ENCODE peak calls at places on chromosome 1, in eight cellular contexts. Y is fibroblast of the conjunctiva; J is stimulated activated CD8-positive, alpha-beta memory T cell treated with anti-CD3 and anti-CD28 coated beads, Interleukin-15, amount 100 ng/mL, for 24 hours; Q is amygdala; K is Calu3; W is DMS 273 treated with DMSO at 0.1 percent for 48 hours; E is iris pigment epithelial cell; V is C1 segment of cervical spinal cord. R is an unnamed sample.

GRCh38 chr1:162390396-162391185 is 9.1 kb downstream of the C1orf226 start:
- DNase-seq in Y (no peak), J (no peak), Q (no peak), K (no peak), W (no peak), E (no peak), V (no peak), R (no peak)

GRCh38 chr1:171984850-171985485 is 143.7 kb downstream of the DNM3 start:
- DNase-seq in Y (no peak), J (no peak), Q (no peak), K (no peak), W (no peak), E (peak; percentile 28), V (no peak), R (no peak)

GRCh38 chr1:90475623-90476022 is 241.5 kb downstream of the BARHL2 start:
- DNase-seq in Y (no peak), J (no peak), Q (no peak), K (no peak), W (no peak), E (peak; percentile 11), V (no peak), R (no peak)

GRCh38 chr1:21165076-21165475 is 11.6 kb downstream of the EIF4G3 start:
- DNase-seq in Y (no peak), J (no peak), Q (no peak), K (no peak), W (no peak), E (no peak), V (no peak), R (no peak)

GRCh38 chr1:204320413-204320812 is 39.3 kb downstream of the PLEKHA6 start:
- DNase-seq in Y (peak; percentile 49), J (no peak), Q (no peak), K (no peak), W (no peak), E (peak; percentile 91), V (no peak), R (no peak)

GRCh38 chr1:27007909-27008582 is 4.6 kb downstream of the TENT5B start:
- DNase-seq in Y (no peak), J (no peak), Q (no peak), K (peak; percentile 84), W (no peak), E (no peak), V (no peak), R (no peak)

GRCh38 chr1:101308935-101309333 is 72.1 kb downstream of the S1PR1 start:
- DNase-seq in Y (no peak), J (no peak), Q (no peak), K (no peak), W (no peak), E (no peak), V (no peak), R (no peak)

GRCh38 chr1:116006486-116006964 is 30.2 kb downstream of the SLC22A15 start:
- DNase-seq in Y (no peak), J (no peak), Q (no peak), K (no peak), W (no peak), E (no peak), V (no peak), R (no peak)

GRCh38 chr1:78126506-78126905 is 80.7 kb downstream of the GIPC2 start:
- DNase-seq in Y (no peak), J (no peak), Q (no peak), K (no peak), W (no peak), E (peak; percentile 17), V (no peak), R (no peak)

GRCh38 chr1:17201201-17202021 is 3.5 kb upstream of the PADI1 start:
- DNase-seq in Y (no peak), J (no peak), Q (no peak), K (peak; percentile 52), W (no peak), E (no peak), V (no peak), R (no peak)

GRCh38 chr1:38046884-38047602 is 450 bp upstream of the POU3F1 start:
- DNase-seq in Y (peak; percentile 14), J (peak; percentile 61), Q (peak; percentile 94), K (peak; percentile 85), W (peak; percentile 100), E (peak; percentile 85), V (peak; percentile 64), R (no peak)

GRCh38 chr1:20400341-20401177 is 85.5 kb downstream of the CAMK2N1 start:
- DNase-seq in Y (no peak), J (no peak), Q (no peak), K (no peak), W (no peak), E (no peak), V (no peak), R (no peak)

GRCh38 chr1:10950316-10951172 is 61.9 kb upstream of the TARDBP start:
- DNase-seq in Y (no peak), J (no peak), Q (no peak), K (no peak), W (no peak), E (no peak), V (no peak), R (no peak)